ENCODE peak calls at places on chromosomes 6 and 20, in four cellular contexts. U, L, V and C are unnamed samples.

GRCh38 chr20:40882173-40882572 is 146.4 kb upstream of the TOP1 start:
- DNase-seq in U (no peak), V (no peak), L (no peak), C (no peak)

GRCh38 chr6:110813338-110813737 is 1.9 kb downstream of the CDK19 start:
- DNase-seq in V (no peak), U (no peak), L (no peak), C (no peak)

GRCh38 chr20:53677447-53678314 is 84.0 kb upstream of the ZNF217 start:
- DNase-seq in U (no peak), V (no peak), L (no peak), C (no peak)

GRCh38 chr6:141562181-141562800 is 570.4 kb upstream of the GJE1 start:
- DNase-seq in L (peak; percentile 59), V (peak; percentile 49), U (peak; percentile 32), C (peak; percentile 49)

GRCh38 chr20:45685896-45686295 is 15.9 kb upstream of the WFDC11 start:
- DNase-seq in L (no peak), V (peak; percentile 28), U (no peak), C (no peak)

GRCh38 chr6:69918766-69919165 is 52.4 kb downstream of the COL19A1 start:
- DNase-seq in L (no peak), V (no peak), U (no peak), C (no peak)

GRCh38 chr6:14454467-14454763 is 336.8 kb downstream of the CD83 start:
- DNase-seq in V (no peak), L (no peak), U (no peak), C (no peak)

GRCh38 chr6:141110486-141110885 is 1022.2 kb upstream of the GJE1 start:
- DNase-seq in U (no peak), V (no peak), L (no peak), C (no peak)

GRCh38 chr6:157727629-157728182 is 95.3 kb upstream of the SNX9 start:
- DNase-seq in L (no peak), V (no peak), U (no peak), C (no peak)

GRCh38 chr6:47168176-47168575 is 126.0 kb upstream of the ADGRF1 start:
- DNase-seq in V (peak; percentile 98), U (peak; percentile 57), L (peak; percentile 76), C (no peak)

GRCh38 chr6:154071236-154071635 is 32.2 kb downstream of the OPRM1 start:
- DNase-seq in L (no peak), U (no peak), V (no peak), C (no peak)

GRCh38 chr20:63167918-63168520 is 47.9 kb downstream of the YTHDF1 start:
- DNase-seq in V (no peak), L (no peak), U (no peak), C (peak; percentile 11)

GRCh38 chr6:154572592-154572991 is 62.1 kb upstream of the CNKSR3 start:
- DNase-seq in V (no peak), U (no peak), L (no peak), C (no peak)

GRCh38 chr6:75504902-75505233 is 11.3 kb upstream of the FILIP1 start:
- DNase-seq in V (no peak), L (no peak), U (no peak), C (no peak)

GRCh38 chr6:43977404-43978111 is 149.7 kb downstream of the MRPL14 start:
- DNase-seq in V (no peak), L (no peak), U (no peak), C (no peak)

GRCh38 chr20:11217322-11217989 is 543.7 kb upstream of the JAG1 start:
- DNase-seq in L (no peak), U (no peak), V (no peak), C (no peak)

GRCh38 chr6:107114872-107115694 is at the start of gene BEND3:
- DNase-seq in V (peak; percentile 5), L (no peak), U (no peak), C (peak; percentile 36)

GRCh38 chr6:31730631-31731086 is 1.6 kb upstream of the DDAH2 start:
- DNase-seq in V (no peak), L (no peak), U (no peak), C (no peak)

GRCh38 chr20:11454966-11455799 is 462.5 kb upstream of the BTBD3 start:
- DNase-seq in V (peak; percentile 97), U (no peak), L (no peak), C (no peak)

GRCh38 chr6:2478200-2478599 is 232.8 kb upstream of the GMDS start:
- DNase-seq in U (no peak), V (no peak), L (no peak), C (peak; percentile 13)

GRCh38 chr6:36755435-36756348 is 58.1 kb downstream of the RAB44 start:
- DNase-seq in L (no peak), V (peak; percentile 85), U (no peak), C (no peak)

GRCh38 chr6:39753745-39754084 is 28.5 kb upstream of the KIF6 start:
- DNase-seq in V (no peak), L (peak; percentile 71), U (no peak), C (no peak)

GRCh38 chr20:44572551-44573500 is 9.6 kb upstream of the PKIG start:
- DNase-seq in U (no peak), V (peak; percentile 95), L (no peak), C (peak; percentile 64)

GRCh38 chr6:156718647-156719394 is 58.4 kb upstream of the ARID1B start:
- DNase-seq in U (no peak), V (no peak), L (peak; percentile 62), C (peak; percentile 34)

GRCh38 chr20:8168785-8169288 is 36.8 kb downstream of the PLCB1 start:
- DNase-seq in V (no peak), U (no peak), L (no peak), C (no peak)

GRCh38 chr20:47432251-47433210 is 69.2 kb upstream of the NCOA3 start:
- DNase-seq in L (peak; percentile 62), U (peak; percentile 29), V (peak; percentile 70), C (no peak)

GRCh38 chr20:60048634-60049578 is 90.7 kb downstream of the CDH26 start:
- DNase-seq in L (peak; percentile 43), V (no peak), U (no peak), C (no peak)

GRCh38 chr20:38141154-38141888 is 23.7 kb downstream of the TGM2 start:
- DNase-seq in V (no peak), L (no peak), U (no peak), C (no peak)

DNA sequence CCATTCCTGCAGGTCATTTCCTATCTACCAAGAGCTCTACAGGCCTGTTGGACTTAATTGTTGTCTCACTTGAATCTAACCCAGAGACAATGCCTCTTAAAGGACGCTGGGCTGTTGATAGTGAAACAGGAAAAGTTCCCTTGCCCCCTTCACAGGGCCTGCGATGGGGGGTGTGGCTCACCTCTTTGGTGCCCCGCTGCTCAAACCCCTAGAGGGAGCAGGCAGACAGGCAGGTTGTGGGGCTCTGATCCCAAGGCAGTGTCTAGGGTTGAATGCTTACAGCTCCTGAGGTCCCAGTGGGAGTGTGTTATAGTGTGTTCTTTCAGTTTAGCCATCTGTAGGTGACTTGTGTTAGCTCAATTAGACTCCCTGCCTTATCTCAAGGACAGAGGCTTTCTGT is 68.0 kb downstream of the OTOR start:
- DNase-seq in U (no peak), V (no peak), L (no peak), C (no peak)
- TF ChIP-seq CTCF in U (no peak), V (no peak), L (no peak), C (no peak)

DNA sequence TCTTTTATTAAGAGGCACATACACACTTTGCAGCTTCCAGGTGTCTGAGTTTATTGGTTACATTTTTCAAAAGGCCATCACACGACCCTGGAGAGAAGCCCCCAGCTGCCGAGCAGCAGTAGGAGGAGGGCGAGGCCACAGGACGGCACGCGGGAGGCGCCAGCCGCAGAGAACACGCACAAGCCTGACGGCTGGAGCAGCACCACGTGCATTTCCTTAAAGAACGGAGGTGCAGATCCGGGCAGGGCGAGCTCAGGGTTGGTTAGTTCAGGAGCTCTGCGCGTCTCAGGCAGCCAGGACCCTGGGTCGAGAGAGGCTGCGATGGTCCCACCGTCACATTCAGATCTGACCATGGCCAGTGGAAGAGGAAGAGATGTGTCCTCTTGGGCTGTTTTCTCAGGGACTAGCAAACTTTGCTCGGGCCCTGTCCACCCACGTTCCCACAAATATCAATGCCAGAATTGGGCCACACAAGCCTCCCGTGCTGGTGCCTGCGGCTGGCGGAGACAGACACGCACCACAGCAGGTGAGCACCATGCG is 121.4 kb upstream of the AFDN start:
- DNase-seq in V (no peak), U (no peak), L (no peak), C (no peak)
- H3K9me3 ChIP-seq in V (no peaks in the 10 kb centered on the region), U (no peaks in the 10 kb centered on the region), L (no peaks in the 10 kb centered on the region), C (no peaks in the 10 kb centered on the region)

DNA sequence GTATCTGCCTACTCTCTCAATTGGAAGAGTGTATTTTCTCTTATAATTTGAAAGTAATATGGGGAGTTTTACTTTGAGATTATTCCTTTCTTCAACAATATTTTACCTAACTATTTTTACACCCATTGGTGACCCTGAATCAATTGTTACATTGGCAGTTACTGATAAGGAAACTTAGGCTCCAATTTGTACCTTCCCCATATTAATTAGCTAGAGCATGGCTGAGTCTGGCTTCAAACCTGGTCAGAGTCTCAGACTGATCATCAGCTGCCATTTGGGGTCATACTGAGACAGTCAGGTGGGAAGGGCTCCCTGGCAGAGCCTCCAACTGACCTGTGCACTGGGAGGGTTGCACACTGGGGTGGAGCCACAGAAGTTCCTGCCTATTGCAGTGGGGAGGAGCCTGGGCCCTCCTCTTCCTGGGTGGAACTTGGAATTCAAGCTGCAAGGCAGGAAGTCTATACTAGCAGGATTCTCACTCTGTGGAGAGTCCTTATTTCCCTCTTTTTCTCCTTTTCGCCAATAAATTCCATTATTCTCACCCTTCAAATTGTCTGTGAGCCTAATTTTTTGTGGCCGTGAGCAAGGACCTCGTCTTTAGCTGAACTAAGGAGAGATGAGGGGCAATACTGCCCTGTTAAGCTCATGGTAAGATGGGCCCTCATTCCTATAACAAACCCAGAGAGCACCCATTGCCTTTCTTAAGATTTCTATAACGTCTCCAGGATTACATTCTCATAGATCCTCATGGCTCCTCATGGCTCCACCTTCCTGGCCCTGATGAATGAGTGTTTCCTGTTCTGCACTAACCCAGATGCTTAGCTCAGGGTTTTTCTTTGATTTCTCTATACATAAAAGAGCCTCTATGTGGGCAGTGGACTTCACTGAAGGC is 285.1 kb downstream of the ADGB start:
- DNase-seq in L (no peak), U (no peak), V (no peak), C (no peak)
- TF ChIP-seq CTCF in L (no peak), U (no peak), V (no peak), C (no peak)

GRCh38 chr20:31596831-31597482 is 8.1 kb upstream of the ID1 start:
- DNase-seq in L (no peak), U (no peak), V (no peak), C (no peak)

GRCh38 chr20:31594558-31595379 is 10.3 kb upstream of the ID1 start:
- DNase-seq in U (no peak), V (no peak), L (peak; percentile 63), C (peak; percentile 86)

GRCh38 chr20:31595380-31595653 is 9.8 kb upstream of the ID1 start:
- DNase-seq in L (no peak), V (no peak), U (no peak), C (no peak)

GRCh38 chr20:31597483-31597858 is 7.6 kb upstream of the ID1 start:
- DNase-seq in V (no peak), U (no peak), L (no peak), C (no peak)

DNA sequence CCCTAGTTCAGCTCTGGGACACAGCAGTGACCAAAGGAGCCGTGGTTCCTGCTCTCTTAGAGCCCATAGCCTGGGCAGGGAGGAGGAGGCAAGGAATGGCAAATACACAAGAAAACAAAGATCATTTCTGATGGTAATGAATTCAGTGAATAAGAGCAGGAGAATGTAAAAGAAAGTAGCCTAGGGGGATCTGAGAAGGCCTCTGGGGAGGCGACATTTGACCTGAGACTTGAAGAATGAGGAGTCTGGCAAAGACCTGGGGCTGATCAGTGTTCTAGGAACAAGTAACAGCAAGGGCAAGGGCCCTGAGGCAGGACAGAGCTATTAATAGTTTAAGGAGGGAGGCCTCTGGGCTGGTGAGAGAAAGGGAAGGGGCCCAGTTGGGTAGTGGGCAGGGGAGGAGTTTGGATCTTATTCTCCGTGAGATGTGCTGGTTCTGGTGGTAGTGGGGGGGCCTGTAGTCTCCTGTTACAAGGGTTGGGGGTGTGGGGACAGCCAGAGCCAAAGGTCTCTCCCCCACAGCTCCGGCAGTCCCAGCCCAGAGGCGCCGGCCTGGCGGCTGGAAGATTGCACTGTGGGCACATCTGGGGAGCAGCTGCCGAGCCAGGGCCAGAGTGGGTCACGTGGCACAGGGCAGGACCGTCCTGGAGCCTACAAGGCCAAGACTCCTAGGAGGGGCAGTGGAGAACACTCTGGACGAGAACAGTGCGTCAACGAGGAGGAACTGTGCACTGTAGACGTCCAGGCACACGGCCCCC is 9.3 kb upstream of the ID1 start:
- DNase-seq in V (peak; percentile 65), L (peak; percentile 97), U (peak; percentile 75), C (peak; percentile 89)
- H3K9me3 ChIP-seq in V (no peaks in the 10 kb centered on the region), L (no peaks in the 10 kb centered on the region), U (no peaks in the 10 kb centered on the region), C (no peaks in the 10 kb centered on the region)